ENCODE peak calls at places on chromosome 2, in six cellular contexts. E is kidney, G is HFFc6, H is WTC11, C is bronchial epithelial cell, M is neural crest cell. A is an unnamed sample.

GRCh38 chr2:232926448-232927040 is 56.5 kb downstream of the SNORC start:
- DNase-seq in H (no peak), C (no peak), M (no peak), G (no peak), E (no peak), A (no peak)

GRCh38 chr2:217307023-217307422 is 447.2 kb upstream of the TNP1 start:
- DNase-seq in H (no peak), G (no peak), E (no peak), C (no peak), M (no peak), A (no peak)

GRCh38 chr2:51003345-51004192 is 28.4 kb downstream of the NRXN1 start:
- DNase-seq in G (no peak), C (peak), H (no peak), E (no peak), M (no peak), A (no peak)

GRCh38 chr2:217994776-217995274 is 8.0 kb downstream of the TNS1 start:
- DNase-seq in H (no peak), C (peak), M (no peak), E (no peak), G (peak), A (no peak)

GRCh38 chr2:3785220-3785889 is 82.0 kb downstream of the DCDC2C start:
- DNase-seq in E (no peak), C (peak), G (no peak), M (no peak), H (no peak), A (no peak)

GRCh38 chr2:224971214-224971613 is 71.1 kb downstream of the DOCK10 start:
- DNase-seq in G (no peak), H (peak), E (peak), C (peak), M (no peak), A (no peak)

GRCh38 chr2:649461-650342 is 27.5 kb downstream of the TMEM18 start:
- DNase-seq in M (no peak), C (no peak), G (no peak), E (no peak), H (no peak), A (no peak)

GRCh38 chr2:203871371-203871983 is 3.9 kb downstream of the CTLA4 start:
- DNase-seq in H (no peak), E (no peak), G (no peak), C (no peak), M (no peak), A (no peak)

GRCh38 chr2:155708052-155708451 is 624.5 kb downstream of the NR4A2 start:
- DNase-seq in E (no peak), M (no peak), G (no peak), H (no peak), C (peak), A (no peak)

GRCh38 chr2:164882276-164882675 is 40.7 kb upstream of the COBLL1 start:
- DNase-seq in C (no peak), E (no peak), H (no peak), M (no peak), G (no peak), A (no peak)

GRCh38 chr2:88857951-88858406 is 166.5 kb downstream of the RPIA start:
- DNase-seq in G (no peak), H (peak), M (no peak), C (no peak), E (no peak), A (no peak)

GRCh38 chr2:12663306-12664037 is 53.3 kb upstream of the TRIB2 start:
- DNase-seq in H (no peak), M (no peak), E (no peak), G (no peak), C (no peak), A (no peak)

GRCh38 chr2:187453078-187453641 is 5.1 kb upstream of the CALCRL start:
- DNase-seq in M (no peak), G (no peak), C (peak), H (no peak), E (no peak), A (no peak)

GRCh38 chr2:49286045-49286444 is 131.7 kb upstream of the FSHR start:
- DNase-seq in G (no peak), C (no peak), M (no peak), E (no peak), H (no peak), A (no peak)

GRCh38 chr2:112848833-112849232 is 12.3 kb upstream of the IL1B start:
- DNase-seq in E (no peak), G (no peak), M (no peak), H (no peak), C (no peak), A (no peak)

GRCh38 chr2:101463885-101464653 is 10.8 kb downstream of the RFX8 start:
- DNase-seq in M (no peak), C (no peak), E (no peak), H (no peak), G (peak), A (no peak)

GRCh38 chr2:58539973-58540372 is 298.8 kb upstream of the FANCL start:
- DNase-seq in H (no peak), M (no peak), G (no peak), C (peak), E (no peak), A (no peak)

GRCh38 chr2:112087346-112088020 is 32.4 kb downstream of the TMEM87B start:
- DNase-seq in G (no peak), H (no peak), M (no peak), E (no peak), C (no peak), A (no peak)

GRCh38 chr2:23321767-23322166 is 63.2 kb upstream of the KLHL29 start:
- DNase-seq in G (no peak), H (no peak), C (no peak), E (no peak), M (no peak), A (no peak)

GRCh38 chr2:190043441-190043840 is 19.1 kb downstream of the MSTN start:
- DNase-seq in G (no peak), E (no peak), H (no peak), M (no peak), C (no peak), A (no peak)

GRCh38 chr2:75238670-75239330 is 39.5 kb upstream of the TACR1 start:
- DNase-seq in M (no peak), H (no peak), E (no peak), G (peak), C (peak), A (no peak)

DNA sequence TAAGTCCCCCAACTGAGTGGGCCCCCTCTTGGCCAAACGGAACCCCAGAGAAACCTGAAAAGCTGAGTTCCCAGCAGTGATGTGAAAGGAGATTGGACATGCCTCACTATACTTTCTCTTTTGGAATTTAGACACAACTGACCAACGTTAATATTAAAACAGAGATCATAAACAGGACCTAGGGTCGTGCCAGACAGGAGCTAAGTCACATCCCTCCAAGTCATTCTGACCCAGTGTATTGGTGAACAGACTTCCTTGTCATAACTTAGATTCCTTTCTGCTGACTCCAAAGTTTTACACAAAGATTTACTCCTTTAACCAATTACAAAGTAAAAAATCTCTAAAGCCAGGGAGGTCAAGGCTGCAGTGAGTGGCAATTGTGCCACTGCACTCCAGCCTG is 46.9 kb downstream of the UXS1 start:
- DNase-seq in G (peak), E (no peak), C (peak), H (no peak), M (no peak), A (no peak)
- TF ChIP-seq CTCF in G (no peak), E (no peak), C (no peak), H (no peak), M (no peak), A (no peak)

GRCh38 chr2:133667968-133668367 is 99.7 kb upstream of the NCKAP5 start:
- DNase-seq in H (no peak), E (no peak), C (no peak), G (no peak), M (no peak), A (no peak)
- TF ChIP-seq CTCF in H (no peak), E (no peak), C (no peak), G (no peak), M (no peak), A (no peak)

GRCh38 chr2:120879401-120880295 is 144.0 kb downstream of the GLI2 start:
- DNase-seq in H (no peak), C (no peak), G (no peak), M (no peak), E (no peak), A (no peak)
- TF ChIP-seq CTCF in H (no peak), C (no peak), G (no peak), M (no peak), E (no peak), A (no peak)

GRCh38 chr2:152155209-152155608 is 20.4 kb downstream of the STAM2 start:
- DNase-seq in C (peak), G (peak), E (no peak), M (no peak), H (no peak), A (no peak)
- TF ChIP-seq CTCF in C (no peak), G (peak), E (no peak), M (no peak), H (no peak), A (no peak)

DNA sequence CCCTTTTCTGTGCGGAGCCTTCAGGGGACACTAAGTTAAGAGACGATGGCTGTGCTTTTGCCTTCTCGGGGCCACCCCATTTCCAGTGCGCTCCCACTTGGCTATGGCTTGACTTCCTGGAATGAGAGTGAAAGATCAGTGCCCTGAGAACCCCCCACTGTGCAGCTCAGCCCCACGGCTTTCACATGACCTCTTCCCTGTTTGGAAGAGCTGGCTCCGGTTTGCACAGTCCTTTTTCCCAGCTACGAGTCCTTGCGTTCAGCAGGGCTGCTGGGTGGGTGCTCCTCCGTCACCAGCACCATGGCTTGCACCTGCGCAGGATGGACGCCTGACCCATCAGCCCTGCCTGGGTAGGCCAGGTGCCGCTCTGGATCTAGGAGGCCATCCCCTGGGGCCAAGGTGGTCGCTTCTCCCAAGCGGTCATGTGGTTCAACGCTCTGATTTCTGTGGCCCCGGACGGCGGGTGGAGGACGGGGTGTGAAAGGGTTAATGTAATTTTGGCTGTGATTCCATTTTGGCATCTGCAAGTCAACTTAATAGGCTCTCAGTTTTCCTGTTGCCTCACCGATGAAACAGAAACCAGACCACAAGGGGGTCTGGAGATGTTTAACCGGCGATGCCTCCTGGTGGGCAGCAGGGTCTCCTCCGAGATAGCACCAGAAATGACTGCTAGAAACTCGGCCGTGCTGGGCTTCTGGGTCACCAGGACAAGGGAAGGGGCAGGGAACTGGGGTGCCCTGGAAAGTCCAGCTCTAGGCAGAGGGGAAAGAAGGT is 113.1 kb upstream of the HAAO start:
- DNase-seq in G (no peak), H (no peak), M (no peak), E (no peak), C (no peak), A (no peak)
- TF ChIP-seq CTCF in G (no peak), H (no peak), M (no peak), E (no peak), C (no peak), A (peak)

DNA sequence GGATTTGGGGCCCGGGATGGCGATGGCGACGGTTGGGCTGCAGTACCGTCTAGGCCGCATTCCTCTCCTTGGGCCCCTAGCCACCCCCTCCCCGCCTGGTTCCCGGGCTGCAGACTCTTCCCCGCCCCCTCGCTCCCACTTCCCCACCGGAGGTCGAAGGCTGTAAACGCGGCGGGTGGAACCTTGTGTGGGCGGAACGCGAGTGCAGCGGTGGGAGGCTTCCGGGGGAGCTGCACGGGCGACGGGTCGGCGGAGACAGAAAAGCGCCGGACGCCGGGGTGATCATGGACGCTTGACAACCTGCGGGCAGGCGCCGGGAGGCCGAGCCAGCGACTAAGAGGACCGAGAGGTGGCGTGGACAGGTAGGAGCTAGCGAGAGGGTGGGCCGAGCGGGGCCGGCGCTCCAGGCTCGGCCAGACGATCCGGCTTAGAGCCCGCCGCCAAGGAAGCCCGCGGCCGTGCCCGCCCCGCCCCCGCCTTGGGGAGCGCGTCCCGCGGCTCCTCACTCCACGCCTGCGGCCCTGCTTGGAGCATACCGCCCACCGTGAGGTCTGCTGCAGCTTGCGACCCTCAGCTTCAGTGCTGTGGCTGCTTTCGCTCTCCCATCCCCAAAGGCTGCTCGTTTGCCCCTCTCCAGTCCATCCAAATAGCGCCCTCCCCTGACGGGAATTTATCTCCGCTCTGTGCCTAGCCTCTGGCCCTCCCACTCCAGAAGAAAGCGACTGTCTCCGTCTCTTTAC is at the start of gene COPS7B:
- DNase-seq in C (peak), E (peak), M (peak), H (peak), G (peak), A (peak)
- TF ChIP-seq CTCF in C (peak), E (peak), M (peak), H (peak), G (peak), A (peak)

GRCh38 chr2:228318218-228318617 is 136.7 kb upstream of the SPHKAP start:
- DNase-seq in H (peak), M (peak), G (peak), C (peak), E (no peak), A (no peak)
- TF ChIP-seq CTCF in H (peak), M (peak), G (peak), C (no peak), E (peak), A (peak)

GRCh38 chr2:52810460-52810859 is 957.1 kb upstream of the CHAC2 start:
- DNase-seq in E (no peak), H (no peak), G (peak), M (no peak), C (peak), A (no peak)
- TF ChIP-seq CTCF in E (no peak), H (no peak), G (peak), M (peak), C (peak), A (peak)

GRCh38 chr2:209560911-209561310 is 137.1 kb downstream of the MAP2 start:
- DNase-seq in G (no peak), C (no peak), M (no peak), E (no peak), H (no peak), A (no peak)

GRCh38 chr2:209553913-209554312 is 130.1 kb downstream of the MAP2 start:
- DNase-seq in C (no peak), M (no peak), E (no peak), G (no peak), H (no peak), A (no peak)

GRCh38 chr2:209556354-209556961 is 132.6 kb downstream of the MAP2 start:
- DNase-seq in E (no peak), M (no peak), H (no peak), C (peak), G (peak), A (no peak)
- TF ChIP-seq CTCF in E (peak), M (peak), H (no peak), C (peak), G (peak), A (peak)